ENCODE peak calls at places on chromosomes 4 and X, in ten cellular contexts. E is left ventricle myocardium inferior, M is IMR-90, R is endothelial cell, B is tibial artery, X is neural crest cell, H is OCI-LY7, C is ascending aorta, P is tibial nerve, J is endodermal cell. G is an unnamed sample.

GRCh38 chr4:73619351-73619750 is 885 bp downstream of the RASSF6 start:
- DNase-seq in E (no peak), M (no peak), R (no peak), B (no peak), X (no peak), H (peak), C (no peak), P (no peak), J (no peak), G (no peak)

GRCh38 chr4:143513314-143514211 is at the start of gene SMARCA5:
- DNase-seq in E (peak), M (peak), R (peak), B (peak), X (peak), H (peak), C (peak), P (peak), J (peak), G (peak)

GRCh38 chr4:184382189-184382846 is 92.0 kb downstream of the IRF2 start:
- DNase-seq in E (no peak), M (no peak), R (no peak), B (no peak), X (no peak), H (peak), C (peak), P (no peak), J (peak), G (peak)

GRCh38 chr4:82555279-82555678 is 6.5 kb downstream of the TMEM150C start:
- DNase-seq in E (no peak), M (no peak), R (no peak), B (no peak), X (no peak), H (peak), C (no peak), P (no peak), J (no peak), G (no peak)

GRCh38 chr4:14864967-14865366 is 137.3 kb upstream of the CPEB2 start:
- DNase-seq in E (no peak), M (no peak), R (no peak), B (no peak), X (no peak), H (no peak), C (no peak), P (no peak), J (no peak), G (no peak)

GRCh38 chr4:10647811-10648210 is 36.8 kb downstream of the CLNK start:
- DNase-seq in E (no peak), M (peak), R (no peak), B (no peak), X (no peak), H (no peak), C (no peak), P (no peak), J (no peak), G (no peak)

GRCh38 chrX:22389544-22390243 is 117.0 kb downstream of the CBLL2 start:
- DNase-seq in E (no peak), M (peak), R (no peak), B (no peak), X (no peak), H (no peak), C (no peak), P (no peak), J (no peak), G (no peak)

GRCh38 chr4:139890810-139891209 is 225.2 kb downstream of the MGST2 start:
- DNase-seq in E (no peak), M (peak), R (no peak), B (no peak), X (no peak), H (no peak), C (no peak), P (no peak), J (no peak), G (no peak)

GRCh38 chr4:40378619-40379018 is 43.5 kb downstream of the CHRNA9 start:
- DNase-seq in E (no peak), M (no peak), R (no peak), B (no peak), X (no peak), H (no peak), C (no peak), P (no peak), J (no peak), G (no peak)

GRCh38 chr4:118732591-118733330 is 47.6 kb downstream of the METTL14 start:
- DNase-seq in E (no peak), M (peak), R (no peak), B (no peak), X (no peak), H (no peak), C (no peak), P (no peak), J (no peak), G (no peak)

GRCh38 chrX:140318306-140318705 is 186.6 kb downstream of the SOX3 start:
- DNase-seq in E (no peak), M (no peak), R (no peak), B (no peak), X (no peak), H (no peak), C (no peak), P (no peak), J (no peak), G (no peak)

GRCh38 chrX:17511556-17511955 is 136.6 kb downstream of the NHS start:
- DNase-seq in E (no peak), M (peak), R (no peak), B (no peak), X (no peak), H (no peak), C (no peak), P (no peak), J (no peak), G (no peak)

GRCh38 chr4:117971406-117971805 is 62.9 kb upstream of the NDST3 start:
- DNase-seq in E (no peak), M (no peak), R (no peak), B (no peak), X (no peak), H (no peak), C (no peak), P (no peak), J (no peak), G (no peak)

GRCh38 chr4:32986236-32986635 is 2266.1 kb downstream of the PCDH7 start:
- DNase-seq in E (no peak), M (no peak), R (no peak), B (no peak), X (no peak), H (no peak), C (no peak), P (no peak), J (no peak), G (no peak)

GRCh38 chr4:41290486-41290885 is 33.8 kb downstream of the UCHL1 start:
- DNase-seq in E (peak), M (no peak), R (no peak), B (no peak), X (no peak), H (no peak), C (no peak), P (no peak), J (no peak), G (no peak)

GRCh38 chr4:7697821-7698220 is 241.8 kb downstream of the AFAP1 start:
- DNase-seq in E (no peak), M (no peak), R (no peak), B (no peak), X (no peak), H (no peak), C (no peak), P (no peak), J (no peak), G (no peak)

GRCh38 chrX:111445485-111445884 is 33.5 kb upstream of the DCX start:
- DNase-seq in E (no peak), M (peak), R (peak), B (no peak), X (no peak), H (peak), C (no peak), P (no peak), J (no peak), G (peak)

GRCh38 chrX:104104676-104105075 is 7.6 kb upstream of the ZCCHC18 start:
- DNase-seq in E (no peak), M (no peak), R (no peak), B (no peak), X (no peak), H (no peak), C (no peak), P (no peak), J (no peak), G (no peak)

GRCh38 chr4:11743236-11743635 is 314.5 kb upstream of the HS3ST1 start:
- DNase-seq in E (no peak), M (peak), R (no peak), B (no peak), X (no peak), H (no peak), C (no peak), P (no peak), J (no peak), G (no peak)

GRCh38 chrX:71532078-71532752 is 689 bp upstream of the OGT start:
- DNase-seq in E (no peak), M (peak), R (no peak), B (no peak), X (no peak), H (peak), C (no peak), P (no peak), J (no peak), G (no peak)

GRCh38 chr4:188030401-188030800 is 34.8 kb downstream of the ZFP42 start:
- DNase-seq in E (no peak), M (no peak), R (no peak), B (no peak), X (no peak), H (no peak), C (no peak), P (no peak), J (no peak), G (no peak)

GRCh38 chr4:173457893-173458292 is 59.0 kb upstream of the SCRG1 start:
- DNase-seq in E (no peak), M (no peak), R (no peak), B (no peak), X (no peak), H (no peak), C (no peak), P (no peak), J (no peak), G (no peak)

GRCh38 chr4:77600521-77601451 is 4.8 kb upstream of the CXCL13 start:
- DNase-seq in E (no peak), M (peak), R (peak), B (no peak), X (no peak), H (peak), C (no peak), P (no peak), J (peak), G (peak)

GRCh38 chr4:143083811-143084472 is 100.8 kb upstream of the USP38 start:
- DNase-seq in E (no peak), M (no peak), R (no peak), B (no peak), X (no peak), H (no peak), C (no peak), P (no peak), J (no peak), G (no peak)

GRCh38 chr4:92059615-92060014 is 244.2 kb upstream of the GRID2 start:
- DNase-seq in E (no peak), M (no peak), R (no peak), B (no peak), X (no peak), H (no peak), C (no peak), P (no peak), J (no peak), G (no peak)

GRCh38 chr4:92064574-92064973 is 239.2 kb upstream of the GRID2 start:
- DNase-seq in E (no peak), M (no peak), R (no peak), B (no peak), X (no peak), H (no peak), C (no peak), P (no peak), J (no peak), G (no peak)

DNA sequence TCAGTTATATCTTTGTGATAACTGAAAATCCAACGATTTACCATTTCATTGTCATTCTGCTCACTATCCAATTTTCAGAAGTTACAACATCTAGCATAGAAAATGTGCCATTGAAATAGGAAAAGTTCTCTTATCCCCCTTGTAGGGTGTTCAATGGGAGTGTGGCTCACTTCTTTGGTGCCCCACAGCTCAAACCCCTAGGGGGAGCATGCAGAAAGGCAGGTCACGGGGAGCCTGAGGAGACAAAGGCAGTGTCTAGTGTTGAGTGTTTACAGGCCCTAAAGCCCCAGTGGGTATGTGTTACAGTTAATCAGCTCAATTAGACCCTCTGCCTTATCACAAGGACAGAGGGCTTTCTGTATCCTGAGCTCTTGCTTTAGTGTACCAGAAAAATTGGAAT is 243.4 kb upstream of the GRID2 start:
- DNase-seq in E (no peak), M (no peak), R (no peak), B (no peak), X (no peak), H (no peak), C (no peak), P (no peak), J (peak), G (no peak)
- TF ChIP-seq CTCF in E (no peak), M (no peak), R (no peak), B (no peak), X (no peak), H (no peak), C (no peak), P (no peak), J (peak), G (no peak)

GRCh38 chr4:153191795-153192363 is 12.4 kb upstream of the TRIM2 start:
- DNase-seq in E (no peak), M (no peak), R (no peak), B (no peak), X (no peak), H (no peak), C (no peak), P (no peak), J (no peak), G (no peak)

GRCh38 chr4:153185453-153185852 is 18.8 kb upstream of the TRIM2 start:
- DNase-seq in E (no peak), M (no peak), R (no peak), B (no peak), X (no peak), H (no peak), C (peak), P (no peak), J (no peak), G (no peak)

GRCh38 chr4:153181293-153182080 is 22.8 kb upstream of the TRIM2 start:
- DNase-seq in E (no peak), M (peak), R (no peak), B (no peak), X (no peak), H (no peak), C (peak), P (no peak), J (no peak), G (no peak)

GRCh38 chr4:153188966-153189801 is 15.1 kb upstream of the TRIM2 start:
- DNase-seq in E (no peak), M (peak), R (no peak), B (peak), X (no peak), H (no peak), C (peak), P (no peak), J (no peak), G (no peak)

DNA sequence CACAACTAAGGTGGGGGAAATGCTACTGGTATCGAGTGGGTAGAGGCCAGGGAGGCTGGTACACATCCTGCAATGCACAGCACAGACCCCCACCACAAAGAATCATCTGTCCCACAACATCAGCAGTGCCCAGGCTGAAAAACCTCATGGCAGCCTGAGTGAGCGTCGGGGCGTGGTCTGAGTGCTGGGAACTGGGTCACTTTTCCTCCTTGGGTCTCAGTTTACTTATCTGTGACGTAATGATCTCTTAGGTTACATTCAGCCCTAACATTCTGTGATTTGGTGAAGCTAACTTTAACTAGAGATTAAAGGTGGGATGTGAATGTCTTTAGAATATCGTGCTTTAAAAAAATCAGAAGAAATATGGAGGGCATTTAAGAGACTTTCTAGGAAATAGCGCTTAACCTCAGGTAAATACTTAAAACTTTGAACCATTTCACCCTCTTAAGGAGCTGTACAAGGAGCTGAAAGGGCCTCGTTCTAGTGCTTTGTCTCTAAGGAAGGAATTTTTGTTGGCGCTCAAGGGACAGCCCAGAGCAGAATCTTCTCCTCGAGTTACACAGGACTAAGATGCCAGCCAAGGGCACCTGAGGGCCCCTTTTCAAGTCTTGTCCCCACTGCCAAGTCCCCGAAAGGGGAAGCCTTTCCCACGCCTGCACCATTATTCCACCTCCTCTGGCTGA is 18.1 kb upstream of the TRIM2 start:
- DNase-seq in E (no peak), M (no peak), R (no peak), B (no peak), X (no peak), H (no peak), C (peak), P (no peak), J (no peak), G (no peak)
- TF ChIP-seq CTCF in E (no peak), M (no peak), R (no peak), B (no peak), X (no peak), H (no peak), C (no peak), P (no peak), J (no peak), G (no peak)

DNA sequence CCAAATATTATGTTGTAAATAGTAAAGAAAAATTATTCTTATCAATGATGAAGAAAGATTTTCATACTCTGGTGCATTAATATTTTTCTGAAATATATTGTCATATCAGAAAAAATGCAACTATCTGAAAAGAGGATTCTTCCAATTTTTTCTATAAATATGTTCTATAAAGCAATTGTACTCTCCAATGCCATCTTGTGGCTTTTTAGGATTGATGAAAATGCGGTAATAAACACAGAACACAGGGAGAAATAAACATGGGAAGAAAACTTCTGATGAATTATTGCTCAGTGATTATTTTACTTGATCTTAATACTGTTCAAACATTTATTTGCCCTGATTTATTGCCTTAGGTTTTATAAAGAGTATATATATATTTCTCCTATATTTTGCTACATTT is 215.4 kb downstream of the IL1RAPL1 start:
- DNase-seq in E (no peak), M (no peak), R (no peak), B (no peak), X (no peak), H (no peak), C (no peak), P (no peak), J (no peak), G (no peak)
- TF ChIP-seq CTCF in E (no peak), M (peak), R (no peak), B (no peak), X (peak), H (no peak), C (no peak), P (no peak), J (peak), G (no peak)

DNA sequence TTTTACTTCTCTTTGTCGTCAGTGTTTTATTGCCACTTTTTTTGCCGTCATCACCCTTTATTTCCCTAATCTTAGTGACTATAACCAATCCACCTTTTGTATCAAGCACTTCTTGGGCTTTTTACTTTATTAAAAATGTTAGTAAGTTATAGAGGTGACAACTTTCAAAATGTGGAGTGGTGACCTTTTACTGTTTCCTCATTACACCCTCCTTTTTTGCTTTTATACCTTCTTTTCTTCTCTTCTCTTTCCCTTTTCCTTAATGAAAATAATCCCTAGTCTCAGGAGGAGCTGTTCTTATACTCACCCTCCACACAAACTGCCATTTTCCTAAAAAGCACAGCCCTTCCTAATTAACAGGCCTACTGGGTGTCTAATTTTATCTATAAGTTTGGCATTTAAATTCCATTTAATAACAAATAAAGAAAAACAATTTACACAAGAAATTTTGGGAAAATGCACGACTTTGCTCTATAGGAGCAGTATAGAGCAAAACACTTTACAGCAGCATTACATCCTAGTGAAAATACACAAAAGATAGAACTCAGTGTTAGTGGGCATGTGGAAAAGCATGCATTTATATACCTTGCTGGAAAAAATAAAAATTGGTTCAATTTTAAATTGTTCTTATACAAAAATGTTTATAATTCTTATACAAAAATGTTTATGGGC is 27.3 kb downstream of the BBS12 start:
- DNase-seq in E (no peak), M (peak), R (no peak), B (no peak), X (no peak), H (no peak), C (no peak), P (no peak), J (no peak), G (no peak)
- TF ChIP-seq CTCF in E (no peak), M (peak), R (peak), B (no peak), X (peak), H (peak), C (no peak), P (no peak), J (peak), G (no peak)

DNA sequence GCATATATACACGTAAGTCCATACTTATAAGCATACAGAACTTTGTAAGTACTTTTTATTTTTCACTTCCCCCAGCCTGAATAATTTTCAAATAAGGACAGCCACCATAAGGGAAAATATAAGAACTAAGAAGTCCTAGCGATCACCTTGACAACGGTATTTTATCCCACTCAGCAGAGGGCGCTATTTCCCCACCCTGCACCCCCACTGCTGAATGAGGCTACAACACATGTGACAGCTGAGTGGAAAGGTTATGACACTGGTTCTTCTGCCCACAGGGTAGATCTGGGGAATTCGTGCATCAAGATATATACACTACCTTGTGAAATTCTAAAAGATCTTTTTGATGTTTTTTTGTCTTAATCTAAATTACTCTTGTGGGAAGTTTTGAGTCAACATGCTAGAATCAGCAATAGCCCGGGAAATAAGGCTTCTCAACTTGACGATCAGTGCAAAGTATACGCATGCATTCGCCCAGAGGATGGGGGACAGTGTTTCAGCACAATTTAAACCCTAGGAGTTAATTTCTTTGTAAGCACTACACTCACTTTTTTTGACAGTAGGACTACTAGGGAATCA is 151.5 kb downstream of the CORIN start:
- DNase-seq in E (peak), M (peak), R (peak), B (peak), X (peak), H (peak), C (no peak), P (no peak), J (peak), G (peak)
- TF ChIP-seq CTCF in E (peak), M (peak), R (peak), B (no peak), X (peak), H (peak), C (peak), P (peak), J (peak), G (peak)

GRCh38 chr4:177108708-177109107 is 201.0 kb upstream of the NEIL3 start:
- DNase-seq in E (no peak), M (peak), R (no peak), B (no peak), X (no peak), H (no peak), C (no peak), P (no peak), J (no peak), G (no peak)
- TF ChIP-seq CTCF in E (no peak), M (peak), R (no peak), B (no peak), X (no peak), H (peak), C (no peak), P (no peak), J (peak), G (no peak)

G was measured in GM20000.